ENCODE peak calls at places on chromosomes 12 and 14, in nine cellular contexts. T is H9, Y is endodermal cell, D is GM06990, F is IMR-90, M is right atrium auricular region, A is lower leg skin, E is A549, U is mammary epithelial cell. Q is an unnamed sample.

GRCh38 chr12:95836185-95836609 is 22.6 kb upstream of the SNRPF start:
- DNase-seq in A (no peak), Y (no peak), F (peak), D (no peak), M (no peak), E (peak), U (peak), T (no peak), Q (no peak)

GRCh38 chr12:8823565-8824300 is 1.3 kb downstream of the A2ML1 start:
- DNase-seq in E (no peak), D (no peak), U (no peak), T (peak), M (no peak), Y (peak), A (no peak), F (peak), Q (peak)

GRCh38 chr12:114529956-114530355 is 124.0 kb upstream of the TBX5 start:
- DNase-seq in U (no peak), E (no peak), M (no peak), D (no peak), F (no peak), Y (no peak), T (no peak), A (no peak), Q (no peak)

GRCh38 chr14:56378046-56378445 is 201.6 kb upstream of the TMEM260 start:
- DNase-seq in U (no peak), D (no peak), E (no peak), A (no peak), F (peak), Y (no peak), M (no peak), T (no peak), Q (no peak)

GRCh38 chr14:88430976-88431375 is 45.5 kb downstream of the SPATA7 start:
- DNase-seq in U (no peak), T (no peak), F (no peak), A (no peak), E (no peak), M (no peak), D (no peak), Y (no peak), Q (no peak)

GRCh38 chr12:1500095-1500801 is 94.1 kb downstream of the FBXL14 start:
- DNase-seq in D (no peak), A (peak), F (peak), M (no peak), E (no peak), U (no peak), Y (no peak), T (no peak), Q (no peak)

GRCh38 chr12:43066471-43066870 is 476.9 kb upstream of the PRICKLE1 start:
- DNase-seq in T (no peak), D (no peak), E (no peak), Y (no peak), F (no peak), U (no peak), M (no peak), A (no peak), Q (no peak)

GRCh38 chr12:26197832-26198231 is 2.5 kb downstream of the SSPN start:
- DNase-seq in A (no peak), T (no peak), U (no peak), Y (no peak), D (no peak), M (no peak), E (no peak), F (no peak), Q (no peak)

GRCh38 chr12:20740972-20741371 is 45.8 kb downstream of the SLCO1C1 start:
- DNase-seq in M (no peak), D (no peak), A (no peak), Y (peak), E (no peak), T (no peak), U (no peak), F (no peak), Q (no peak)

GRCh38 chr12:68349921-68350606 is 17.9 kb upstream of the MDM1 start:
- DNase-seq in F (no peak), A (no peak), U (no peak), M (no peak), D (no peak), E (no peak), T (no peak), Y (no peak), Q (no peak)

GRCh38 chr14:101594511-101595148 is 33.3 kb downstream of the DIO3 start:
- DNase-seq in A (peak), M (no peak), T (no peak), D (no peak), U (no peak), F (no peak), Y (no peak), E (no peak), Q (no peak)

GRCh38 chr12:8018666-8019581 is 13.6 kb upstream of the FOXJ2 start:
- DNase-seq in U (no peak), M (no peak), A (no peak), T (peak), D (peak), Y (peak), F (no peak), E (no peak), Q (peak)

GRCh38 chr12:71144682-71145081 is 13.1 kb downstream of the TSPAN8 start:
- DNase-seq in E (no peak), T (no peak), D (no peak), M (no peak), Y (no peak), A (no peak), U (no peak), F (no peak), Q (no peak)

DNA sequence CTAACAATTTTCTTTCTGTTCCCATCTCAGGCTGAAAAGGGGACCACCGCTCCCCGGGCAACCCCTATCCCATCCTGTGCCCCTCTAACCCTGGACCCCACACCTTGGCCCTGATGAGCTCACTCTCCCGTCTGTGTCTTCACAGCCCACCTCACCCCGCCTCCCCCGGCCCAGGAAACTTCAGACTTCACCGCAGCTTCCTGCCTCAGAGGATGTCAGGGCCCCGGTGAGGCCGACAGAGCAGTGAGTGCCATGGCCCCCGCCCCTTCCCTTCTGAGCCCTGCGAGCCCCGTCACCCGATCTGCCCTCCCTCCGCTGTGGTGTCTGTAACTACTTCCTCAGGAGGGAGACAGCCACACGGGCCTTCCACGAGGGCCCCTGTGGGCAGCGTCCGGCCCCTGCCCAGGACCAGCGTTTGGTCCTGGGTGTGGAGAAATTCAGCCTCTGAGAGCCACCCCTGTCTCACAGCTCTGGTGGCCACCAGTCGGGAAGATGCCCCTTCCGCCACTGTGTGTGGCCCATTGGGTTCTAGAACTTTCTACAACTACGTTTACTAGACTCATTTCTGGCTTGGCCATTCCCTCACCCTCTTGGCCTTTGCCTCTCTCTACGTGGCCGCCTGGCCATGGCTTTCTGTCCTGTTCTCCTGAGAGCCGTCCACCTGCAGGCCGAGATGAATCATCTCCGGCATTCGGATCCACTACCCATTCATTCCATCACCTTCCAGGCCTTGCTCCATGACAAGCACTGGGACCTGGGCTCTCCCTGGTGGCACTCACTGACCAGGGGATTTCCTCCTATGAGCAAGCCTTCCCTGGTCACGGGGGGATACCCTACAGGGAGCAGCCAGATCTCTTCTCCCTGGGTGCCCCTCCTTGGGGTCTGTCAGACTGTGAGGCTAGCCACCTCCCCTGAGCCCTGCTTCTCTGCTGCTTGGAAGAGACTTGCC is 3.4 kb downstream of the RHOF start:
- DNase-seq in M (no peak), T (no peak), A (no peak), F (peak), Y (no peak), E (no peak), D (peak), U (no peak), Q (peak)
- TF ChIP-seq CTCF in M (no peak), T (no peak), A (no peak), F (no peak), Y (no peak), E (no peak), D (no peak), U (no peak), Q (no peak)

GRCh38 chr14:36070056-36071043 is 106.2 kb downstream of the PTCSC3 start:
- DNase-seq in M (no peak), U (peak), E (peak), T (peak), Y (peak), A (no peak), F (peak), D (peak), Q (peak)

GRCh38 chr14:36066636-36067035 is 109.9 kb downstream of the PTCSC3 start:
- DNase-seq in A (no peak), F (no peak), E (no peak), U (peak), M (no peak), D (no peak), T (no peak), Y (no peak), Q (no peak)

GRCh38 chr14:36067428-36068187 is 108.9 kb downstream of the PTCSC3 start:
- DNase-seq in E (no peak), T (no peak), Y (no peak), F (no peak), U (no peak), D (no peak), M (no peak), A (no peak), Q (no peak)

GRCh38 chr14:36068777-36069534 is 107.6 kb downstream of the PTCSC3 start:
- DNase-seq in M (no peak), D (no peak), U (peak), Y (no peak), T (no peak), E (no peak), A (no peak), F (peak), Q (no peak)

DNA sequence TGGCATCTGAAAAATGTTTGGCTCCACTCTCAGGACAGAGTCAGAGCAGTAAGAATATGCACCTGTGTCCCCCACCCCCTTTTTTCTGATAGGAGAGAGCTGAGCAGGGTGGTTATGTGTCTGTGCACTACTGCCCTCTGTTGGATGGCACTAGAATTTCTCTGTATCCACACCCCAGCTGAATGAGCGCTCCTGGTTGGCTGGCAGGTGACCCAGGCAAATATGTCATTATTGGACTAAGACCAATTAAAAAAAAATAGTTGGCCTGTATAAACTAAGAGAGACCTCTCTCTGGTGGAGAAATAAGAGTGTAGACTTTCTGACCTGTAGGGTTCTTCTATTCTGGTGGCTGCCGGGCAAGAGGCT is 107.0 kb downstream of the PTCSC3 start:
- DNase-seq in Y (peak), U (peak), A (no peak), D (peak), T (peak), F (peak), E (peak), M (no peak), Q (peak)
- TF ChIP-seq CTCF in Y (peak), U (peak), A (no peak), D (peak), T (peak), F (peak), E (peak), M (peak), Q (peak)

DNA sequence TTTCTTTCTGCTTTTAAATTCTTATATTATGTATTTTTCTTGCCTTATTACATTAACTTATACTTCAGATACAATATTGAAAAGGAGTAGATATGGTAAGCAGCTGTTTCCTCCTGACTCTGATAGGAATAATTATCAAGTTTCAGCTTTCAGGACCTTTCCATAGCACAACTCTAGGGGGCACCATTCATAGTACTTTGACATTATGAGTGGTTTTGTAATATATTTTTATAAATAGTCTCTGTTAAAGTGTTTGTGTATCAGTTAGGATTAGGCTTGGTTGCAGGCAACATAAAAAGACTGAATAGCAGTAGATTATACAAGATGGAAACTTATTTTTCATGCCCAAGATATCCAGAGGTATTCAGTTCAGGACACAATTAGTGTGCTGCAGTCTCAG is 27.9 kb upstream of the PARP11 start:
- DNase-seq in F (no peak), M (no peak), U (no peak), T (no peak), E (no peak), A (no peak), D (no peak), Y (no peak), Q (no peak)
- TF ChIP-seq CTCF in F (no peak), M (no peak), U (no peak), T (peak), E (no peak), A (no peak), D (no peak), Y (peak), Q (peak)

GRCh38 chr12:121781751-121782615 is 11.5 kb downstream of the RHOF start:
- DNase-seq in Y (peak), U (no peak), F (peak), D (peak), T (peak), E (no peak), A (no peak), M (no peak), Q (no peak)
- TF ChIP-seq CTCF in Y (no peak), U (no peak), F (no peak), D (no peak), T (no peak), E (no peak), A (no peak), M (no peak), Q (no peak)

GRCh38 chr12:74166096-74166495 is 371.5 kb upstream of the ATXN7L3B start:
- DNase-seq in E (no peak), F (no peak), Y (no peak), A (no peak), M (no peak), D (no peak), T (no peak), U (no peak), Q (no peak)

GRCh38 chr12:74169607-74170006 is 368.0 kb upstream of the ATXN7L3B start:
- DNase-seq in T (no peak), U (no peak), A (no peak), M (no peak), D (no peak), E (no peak), Y (no peak), F (no peak), Q (no peak)

GRCh38 chr12:74170645-74171477 is 366.8 kb upstream of the ATXN7L3B start:
- DNase-seq in F (no peak), A (no peak), D (no peak), T (no peak), M (no peak), Y (no peak), E (no peak), U (no peak), Q (no peak)

DNA sequence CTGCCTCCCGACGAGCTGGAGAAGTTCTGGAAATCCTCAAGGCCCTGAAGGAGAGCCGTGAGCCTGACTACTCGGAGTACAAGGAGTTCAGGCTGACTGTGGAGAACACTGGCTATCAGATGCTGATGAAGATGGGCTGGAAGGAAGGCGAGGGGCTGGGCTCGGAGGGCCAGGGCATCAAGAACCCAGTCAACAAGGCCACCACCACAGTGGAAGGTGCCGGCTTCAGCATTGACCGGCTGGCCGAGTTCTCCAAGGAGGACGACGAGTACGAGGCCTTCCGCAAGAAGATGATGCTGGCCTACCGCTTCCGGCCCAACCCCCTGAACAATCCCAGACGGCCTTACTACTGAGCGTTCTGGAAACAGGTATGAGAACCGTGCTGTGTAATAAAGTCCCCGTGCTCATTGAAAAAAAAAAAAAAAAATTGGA is 366.1 kb upstream of the ATXN7L3B start:
- DNase-seq in D (no peak), M (no peak), E (no peak), U (no peak), T (no peak), Y (no peak), A (no peak), F (no peak), Q (no peak)
- TF ChIP-seq CTCF in D (no peak), M (no peak), E (no peak), U (no peak), T (no peak), Y (no peak), A (no peak), F (no peak), Q (no peak)

GRCh38 chr14:100416921-100417451 is 93.8 kb downstream of the SLC25A47 start:
- DNase-seq in A (no peak), M (no peak), T (no peak), F (peak), U (peak), Y (peak), D (no peak), E (peak), Q (no peak)

GRCh38 chr14:100419856-100420255 is 96.7 kb downstream of the SLC25A47 start:
- DNase-seq in T (peak), U (no peak), Y (peak), F (no peak), M (no peak), E (no peak), D (no peak), A (no peak), Q (peak)

GRCh38 chr14:100415226-100415625 is 92.1 kb downstream of the SLC25A47 start:
- DNase-seq in D (no peak), Y (no peak), F (no peak), T (no peak), E (no peak), A (no peak), U (no peak), M (no peak), Q (no peak)

GRCh38 chr14:100416081-100416480 is 92.9 kb downstream of the SLC25A47 start:
- DNase-seq in M (no peak), E (no peak), A (no peak), Y (no peak), F (no peak), D (no peak), U (no peak), T (no peak), Q (no peak)

DNA sequence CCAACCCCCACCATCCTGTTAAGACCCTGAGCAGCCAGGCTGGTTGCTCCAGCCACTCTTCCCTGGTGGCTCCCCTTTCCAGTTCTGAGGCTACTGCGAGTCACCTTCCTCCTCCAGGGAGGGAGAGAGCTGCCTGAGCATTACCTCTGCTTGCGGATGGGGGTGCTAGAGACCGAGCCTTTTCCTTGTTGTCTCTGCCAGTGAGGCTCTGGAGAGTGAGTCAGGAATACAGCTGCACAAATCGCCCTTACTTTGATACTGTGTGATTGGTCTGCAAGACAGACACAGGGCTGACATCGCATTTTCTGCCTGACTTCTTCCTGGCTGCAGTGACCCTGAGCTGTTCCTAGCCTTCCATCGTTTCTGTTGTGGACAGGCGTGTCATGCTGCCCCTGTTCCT is 94.3 kb downstream of the SLC25A47 start:
- DNase-seq in F (peak), Y (peak), A (no peak), M (peak), U (peak), D (no peak), E (peak), T (peak), Q (peak)
- TF ChIP-seq CTCF in F (peak), Y (peak), A (no peak), M (peak), U (peak), D (no peak), E (peak), T (peak), Q (peak)

GRCh38 chr12:5746496-5746895 is 198.6 kb downstream of the ANO2 start:
- DNase-seq in D (no peak), Y (no peak), E (no peak), F (no peak), M (no peak), A (no peak), T (no peak), U (no peak), Q (no peak)

GRCh38 chr12:5746020-5746419 is 199.0 kb downstream of the ANO2 start:
- DNase-seq in D (no peak), E (no peak), T (no peak), A (no peak), Y (no peak), M (no peak), F (no peak), U (no peak), Q (no peak)

GRCh38 chr12:5746917-5747316 is 198.1 kb downstream of the ANO2 start:
- DNase-seq in A (no peak), M (no peak), F (no peak), Y (no peak), E (no peak), U (no peak), T (no peak), D (no peak), Q (no peak)

GRCh38 chr12:5748027-5748426 is 197.0 kb downstream of the ANO2 start:
- DNase-seq in U (no peak), Y (peak), M (no peak), D (no peak), E (no peak), A (no peak), T (no peak), F (no peak), Q (no peak)

GRCh38 chr12:5745251-5745888 is 199.7 kb downstream of the ANO2 start:
- DNase-seq in Y (peak), T (peak), A (no peak), U (peak), E (peak), F (peak), M (peak), D (no peak), Q (peak)
- TF ChIP-seq CTCF in Y (peak), T (peak), A (no peak), U (peak), E (peak), F (peak), M (peak), D (peak), Q (peak)

GRCh38 chr12:47770086-47770726 is 2.8 kb upstream of the SLC48A1 start:
- DNase-seq in D (no peak), A (no peak), M (no peak), T (no peak), E (no peak), U (no peak), Y (no peak), F (peak), Q (no peak)

GRCh38 chr12:47766496-47767196 is 6.4 kb upstream of the SLC48A1 start:
- DNase-seq in M (no peak), A (no peak), E (no peak), F (no peak), T (no peak), D (no peak), U (no peak), Y (no peak), Q (no peak)

GRCh38 chr12:47768323-47768811 is 4.7 kb upstream of the SLC48A1 start:
- DNase-seq in M (no peak), D (no peak), T (no peak), A (no peak), Y (no peak), E (no peak), U (peak), F (peak), Q (no peak)

GRCh38 chr12:47769234-47770085 is 3.6 kb upstream of the SLC48A1 start:
- DNase-seq in D (no peak), T (no peak), M (no peak), F (no peak), E (no peak), A (no peak), Y (no peak), U (no peak), Q (no peak)

GRCh38 chr12:47767197-47767724 is 5.8 kb upstream of the SLC48A1 start:
- DNase-seq in Y (peak), E (peak), T (peak), F (peak), U (no peak), A (no peak), M (no peak), D (no peak), Q (peak)
- TF ChIP-seq CTCF in Y (peak), E (peak), T (peak), F (peak), U (peak), A (no peak), M (peak), D (peak), Q (peak)

Q was measured in nephron progenitor cell.